ENCODE peak calls at places on chromosomes 5 and 9, in four cellular contexts. R is PC-3, J is T follicular helper cell, I is IMR-90. P is an unnamed sample.

GRCh38 chr5:15664961-15665360 is 165.0 kb downstream of the FBXL7 start:
- DNase-seq in R (no peak), J (no peak), I (peak; percentile 45), P (no peak)

GRCh38 chr5:132747064-132747692 is at the start of gene CCNI2:
- DNase-seq in R (no peak), J (peak; percentile 56), I (no peak), P (no peak)

GRCh38 chr9:8856686-8857329 is 1057.2 kb upstream of the DMAC1 start:
- DNase-seq in R (no peak), J (no peak), I (no peak), P (no peak)

GRCh38 chr9:81979196-81979595 is 9.4 kb upstream of the SPATA31D1 start:
- DNase-seq in R (no peak), J (no peak), I (no peak), P (no peak)

GRCh38 chr9:129172816-129173215 is 5.2 kb downstream of the IER5L start:
- DNase-seq in R (no peak), J (no peak), I (no peak), P (no peak)

GRCh38 chr5:126208691-126209090 is 214.5 kb upstream of the GRAMD2B start:
- DNase-seq in R (no peak), J (no peak), I (no peak), P (no peak)

GRCh38 chr9:80968611-80969010 is 720.7 kb downstream of the TLE1 start:
- DNase-seq in R (peak; percentile 29), J (no peak), I (peak; percentile 87), P (no peak)

GRCh38 chr9:89845862-89846261 is 241.1 kb downstream of the GADD45G start:
- DNase-seq in R (no peak), J (no peak), I (no peak), P (no peak)

GRCh38 chr9:101465330-101465915 is 29.8 kb upstream of the ALDOB start:
- DNase-seq in R (peak; percentile 67), J (no peak), I (peak; percentile 70), P (peak; percentile 86)

GRCh38 chr5:12625667-12626263 is 721.5 kb upstream of the CTNND2 start:
- DNase-seq in R (no peak), J (no peak), I (no peak), P (no peak)

GRCh38 chr5:90932052-90932699 is 373.6 kb downstream of the ADGRV1 start:
- DNase-seq in R (peak; percentile 93), J (peak; percentile 1), I (peak; percentile 70), P (peak; percentile 48)

GRCh38 chr5:149409268-149409948 is 30.3 kb upstream of the IL17B start:
- DNase-seq in R (no peak), J (no peak), I (no peak), P (no peak)

GRCh38 chr5:172868924-172869565 is 35.0 kb downstream of the ERGIC1 start:
- DNase-seq in R (peak; percentile 88), J (no peak), I (peak; percentile 96), P (no peak)

GRCh38 chr5:178155065-178155464 is 1.4 kb upstream of the NHP2 start:
- DNase-seq in R (no peak), J (no peak), I (peak; percentile 16), P (no peak)

GRCh38 chr5:59575648-59576290 is 317.8 kb downstream of the PDE4D start:
- DNase-seq in R (no peak), J (no peak), I (no peak), P (no peak)

GRCh38 chr5:13643196-13643595 is 301.3 kb downstream of the DNAH5 start:
- DNase-seq in R (no peak), J (no peak), I (no peak), P (no peak)

GRCh38 chr9:70285981-70286616 is 27.3 kb downstream of the SMC5 start:
- DNase-seq in R (no peak), J (no peak), I (peak; percentile 28), P (no peak)

GRCh38 chr9:5563886-5564285 is 53.6 kb downstream of the PDCD1LG2 start:
- DNase-seq in R (peak; percentile 58), J (no peak), I (peak; percentile 51), P (peak; percentile 74)

GRCh38 chr9:103904242-103904641 is 189.9 kb upstream of the SMC2 start:
- DNase-seq in R (no peak), J (no peak), I (no peak), P (no peak)

GRCh38 chr5:41748631-41749030 is 121.6 kb downstream of the OXCT1 start:
- DNase-seq in R (peak; percentile 24), J (no peak), I (peak; percentile 50), P (peak; percentile 37)

GRCh38 chr5:146218163-146218562 is 14.8 kb downstream of the RBM27 start:
- DNase-seq in R (no peak), J (no peak), I (no peak), P (no peak)

GRCh38 chr9:107471562-107471961 is 18.0 kb downstream of the KLF4 start:
- DNase-seq in R (no peak), J (no peak), I (no peak), P (no peak)

GRCh38 chr9:70479880-70480291 is 65.4 kb upstream of the KLF9 start:
- DNase-seq in R (no peak), J (no peak), I (peak; percentile 79), P (no peak)

GRCh38 chr5:171127314-171127713 is 181.7 kb upstream of the TLX3 start:
- DNase-seq in R (no peak), J (no peak), I (peak; percentile 57), P (no peak)

GRCh38 chr5:34491251-34491620 is 164.9 kb upstream of the RAI14 start:
- DNase-seq in R (no peak), J (no peak), I (peak; percentile 44), P (no peak)

GRCh38 chr5:151100690-151101089 is 19.9 kb upstream of the TNIP1 start:
- DNase-seq in R (no peak), J (no peak), I (no peak), P (no peak)

GRCh38 chr9:70519912-70520724 is 105.7 kb upstream of the KLF9 start:
- DNase-seq in R (no peak), J (no peak), I (no peak), P (no peak)

GRCh38 chr9:133839822-133840329 is 101.7 kb upstream of the SARDH start:
- DNase-seq in R (no peak), J (no peak), I (peak; percentile 44), P (no peak)

GRCh38 chr9:133470988-133471387 is 7.9 kb downstream of the SLC2A6 start:
- DNase-seq in R (no peak), J (no peak), I (no peak), P (no peak)

GRCh38 chr5:177023247-177023703 is 779 bp downstream of the ZNF346 start:
- DNase-seq in R (peak; percentile 25), J (peak; percentile 3), I (peak; percentile 16), P (peak; percentile 38)

P was measured in RKO.